ENCODE peak calls at places on chromosome 6, in ten cellular contexts. One of them, this sample, is unnamed.

GRCh38 chr6:21164768-21165326 is 428.7 kb upstream of the SOX4 start:
- DNase-seq in NCI-H2081 treated with DMSO at 0.1 percent for 48 hours: no peak
- DNase-seq in astrocyte: peak
- DNase-seq in CD8-positive, alpha-beta T cell: no peak
- DNase-seq in stomach: no peak
- DNase-seq in aorta: no peak
- DNase-seq in substantia nigra: no peak
- DNase-seq in cerebellum: no peak
- DNase-seq in HEK293T: no peak
- DNase-seq in caudate nucleus: no peak
- DNase-seq in this sample: no peak

GRCh38 chr6:149988550-149989336 is 25.0 kb downstream of the ULBP1 start:
- DNase-seq in aorta: no peak
- DNase-seq in stomach: no peak
- DNase-seq in NCI-H2081 treated with DMSO at 0.1 percent for 48 hours: no peak
- DNase-seq in substantia nigra: no peak
- DNase-seq in HEK293T: no peak
- DNase-seq in CD8-positive, alpha-beta T cell: no peak
- DNase-seq in caudate nucleus: no peak
- DNase-seq in cerebellum: no peak
- DNase-seq in astrocyte: no peak
- DNase-seq in this sample: peak

GRCh38 chr6:4125933-4126864 is 9.2 kb downstream of the ECI2 start:
- DNase-seq in astrocyte: peak
- DNase-seq in HEK293T: no peak
- DNase-seq in NCI-H2081 treated with DMSO at 0.1 percent for 48 hours: no peak
- DNase-seq in CD8-positive, alpha-beta T cell: no peak
- DNase-seq in stomach: no peak
- DNase-seq in substantia nigra: no peak
- DNase-seq in aorta: no peak
- DNase-seq in cerebellum: no peak
- DNase-seq in caudate nucleus: no peak
- DNase-seq in this sample: no peak

GRCh38 chr6:46044876-46045617 is 29.4 kb upstream of the CLIC5 start:
- DNase-seq in substantia nigra: no peak
- DNase-seq in stomach: peak
- DNase-seq in aorta: peak
- DNase-seq in CD8-positive, alpha-beta T cell: no peak
- DNase-seq in cerebellum: no peak
- DNase-seq in caudate nucleus: no peak
- DNase-seq in astrocyte: peak
- DNase-seq in HEK293T: peak
- DNase-seq in NCI-H2081 treated with DMSO at 0.1 percent for 48 hours: no peak
- DNase-seq in this sample: no peak

GRCh38 chr6:39892490-39893129 is 41.7 kb downstream of the MOCS1 start:
- DNase-seq in HEK293T: peak
- DNase-seq in astrocyte: peak
- DNase-seq in substantia nigra: peak
- DNase-seq in cerebellum: peak
- DNase-seq in caudate nucleus: peak
- DNase-seq in stomach: peak
- DNase-seq in CD8-positive, alpha-beta T cell: no peak
- DNase-seq in NCI-H2081 treated with DMSO at 0.1 percent for 48 hours: no peak
- DNase-seq in aorta: peak
- DNase-seq in this sample: peak

GRCh38 chr6:139325003-139325600 is 33.3 kb upstream of the TXLNB start:
- DNase-seq in NCI-H2081 treated with DMSO at 0.1 percent for 48 hours: no peak
- DNase-seq in HEK293T: no peak
- DNase-seq in astrocyte: no peak
- DNase-seq in cerebellum: no peak
- DNase-seq in caudate nucleus: no peak
- DNase-seq in stomach: no peak
- DNase-seq in substantia nigra: no peak
- DNase-seq in aorta: no peak
- DNase-seq in CD8-positive, alpha-beta T cell: no peak
- DNase-seq in this sample: no peak

GRCh38 chr6:138601128-138601527 is 101.8 kb upstream of the NHSL1 start:
- DNase-seq in HEK293T: no peak
- DNase-seq in substantia nigra: no peak
- DNase-seq in astrocyte: no peak
- DNase-seq in stomach: no peak
- DNase-seq in caudate nucleus: no peak
- DNase-seq in CD8-positive, alpha-beta T cell: no peak
- DNase-seq in NCI-H2081 treated with DMSO at 0.1 percent for 48 hours: no peak
- DNase-seq in aorta: no peak
- DNase-seq in cerebellum: no peak
- DNase-seq in this sample: no peak

GRCh38 chr6:77813090-77813489 is 160.3 kb downstream of the MEI4 start:
- DNase-seq in CD8-positive, alpha-beta T cell: no peak
- DNase-seq in NCI-H2081 treated with DMSO at 0.1 percent for 48 hours: no peak
- DNase-seq in stomach: no peak
- DNase-seq in cerebellum: no peak
- DNase-seq in astrocyte: no peak
- DNase-seq in aorta: no peak
- DNase-seq in caudate nucleus: no peak
- DNase-seq in HEK293T: no peak
- DNase-seq in substantia nigra: no peak
- DNase-seq in this sample: no peak

GRCh38 chr6:149318581-149319286 is 1.2 kb downstream of the TAB2 start:
- DNase-seq in astrocyte: no peak
- DNase-seq in substantia nigra: no peak
- DNase-seq in HEK293T: no peak
- DNase-seq in CD8-positive, alpha-beta T cell: peak
- DNase-seq in cerebellum: no peak
- DNase-seq in NCI-H2081 treated with DMSO at 0.1 percent for 48 hours: no peak
- DNase-seq in aorta: no peak
- DNase-seq in caudate nucleus: no peak
- DNase-seq in stomach: no peak
- DNase-seq in this sample: no peak

GRCh38 chr6:146028250-146028789 is 542 bp upstream of the GRM1 start:
- DNase-seq in NCI-H2081 treated with DMSO at 0.1 percent for 48 hours: no peak
- DNase-seq in cerebellum: peak
- DNase-seq in substantia nigra: peak
- DNase-seq in CD8-positive, alpha-beta T cell: peak
- DNase-seq in aorta: peak
- DNase-seq in HEK293T: peak
- DNase-seq in caudate nucleus: no peak
- DNase-seq in stomach: peak
- DNase-seq in astrocyte: peak
- DNase-seq in this sample: no peak

GRCh38 chr6:14858808-14859207 is 387.1 kb upstream of the JARID2 start:
- DNase-seq in caudate nucleus: no peak
- DNase-seq in NCI-H2081 treated with DMSO at 0.1 percent for 48 hours: no peak
- DNase-seq in astrocyte: no peak
- DNase-seq in aorta: no peak
- DNase-seq in cerebellum: no peak
- DNase-seq in stomach: no peak
- DNase-seq in HEK293T: no peak
- DNase-seq in CD8-positive, alpha-beta T cell: no peak
- DNase-seq in substantia nigra: no peak
- DNase-seq in this sample: no peak

GRCh38 chr6:117483645-117484016 is 1.2 kb downstream of the DCBLD1 start:
- DNase-seq in substantia nigra: no peak
- DNase-seq in CD8-positive, alpha-beta T cell: no peak
- DNase-seq in NCI-H2081 treated with DMSO at 0.1 percent for 48 hours: no peak
- DNase-seq in astrocyte: no peak
- DNase-seq in HEK293T: peak
- DNase-seq in aorta: no peak
- DNase-seq in caudate nucleus: no peak
- DNase-seq in cerebellum: peak
- DNase-seq in stomach: no peak
- DNase-seq in this sample: no peak

GRCh38 chr6:44415424-44415823 is 27.9 kb downstream of the CDC5L start:
- DNase-seq in astrocyte: no peak
- DNase-seq in HEK293T: no peak
- DNase-seq in cerebellum: no peak
- DNase-seq in stomach: peak
- DNase-seq in aorta: no peak
- DNase-seq in NCI-H2081 treated with DMSO at 0.1 percent for 48 hours: no peak
- DNase-seq in substantia nigra: no peak
- DNase-seq in CD8-positive, alpha-beta T cell: no peak
- DNase-seq in caudate nucleus: no peak
- DNase-seq in this sample: no peak